ENCODE peak calls at places on chromosomes 3 and 15, in eight cellular contexts. K is NCI-H1092 treated with DMSO at 0.1 percent for 48 hours; Y is activated naive CD8-positive, alpha-beta T cell treated with anti-CD3 and anti-CD28 coated beads for 36 hours; G is activated T-helper 1 cell treated with Interleukin-2 at 50 U/mL for 16 hours; N is CD8-positive, alpha-beta T cell; A is CD4-positive, alpha-beta T cell; B is stimulated activated naive B cell treated with anti-CD40 and anti-IgM and Interleukin-4, amounts not matched to agents 10 μg/mL and 1 μg/mL and 100 μg/mL, for 72 hours; S is fibroblast of lung. W is an unnamed sample.

GRCh38 chr15:49137861-49138260 is 17.5 kb downstream of the COPS2 start:
- DNase-seq in Y (no peak), A (no peak), N (no peak), K (no peak), S (no peak), B (no peak), G (no peak), W (peak)

GRCh38 chr3:5344707-5345106 is 157.2 kb downstream of the EDEM1 start:
- DNase-seq in B (no peak), N (no peak), G (no peak), Y (no peak), K (no peak), S (no peak), A (no peak), W (no peak)

GRCh38 chr15:95919460-95919859 is 411.0 kb upstream of the NR2F2 start:
- DNase-seq in N (no peak), K (no peak), Y (no peak), G (no peak), S (peak), A (no peak), B (no peak), W (no peak)

GRCh38 chr3:4985330-4986174 is 6.3 kb downstream of the BHLHE40 start:
- DNase-seq in Y (no peak), G (no peak), B (no peak), S (no peak), A (no peak), K (peak), N (no peak), W (peak)

GRCh38 chr15:100259266-100259665 is 82.5 kb downstream of the ADAMTS17 start:
- DNase-seq in N (no peak), S (no peak), Y (no peak), A (no peak), G (no peak), B (no peak), K (no peak), W (no peak)

GRCh38 chr3:184914628-184915027 is 102.7 kb downstream of the VPS8 start:
- DNase-seq in G (no peak), N (no peak), A (no peak), Y (no peak), S (no peak), B (no peak), K (no peak), W (peak)

GRCh38 chr3:129240436-129240835 is 9.0 kb upstream of the COPG1 start:
- DNase-seq in A (no peak), N (no peak), G (no peak), Y (no peak), B (no peak), S (no peak), K (no peak), W (peak)

GRCh38 chr15:39269821-39270220 is 311.1 kb upstream of the THBS1 start:
- DNase-seq in G (no peak), Y (no peak), B (no peak), K (no peak), S (no peak), N (no peak), A (no peak), W (no peak)

GRCh38 chr3:185424435-185424834 is 61.5 kb downstream of the MAP3K13 start:
- DNase-seq in A (no peak), Y (no peak), S (no peak), G (no peak), K (no peak), B (no peak), N (no peak), W (no peak)

GRCh38 chr15:58043192-58043903 is 22.2 kb downstream of the ALDH1A2 start:
- DNase-seq in Y (peak), N (peak), G (no peak), B (no peak), S (peak), K (no peak), A (peak), W (peak)

GRCh38 chr15:69609176-69609575 is 156.6 kb downstream of the RPLP1 start:
- DNase-seq in A (no peak), S (peak), G (no peak), K (no peak), Y (no peak), N (no peak), B (no peak), W (peak)

GRCh38 chr3:33187368-33187634 is 31.3 kb downstream of the SUSD5 start:
- DNase-seq in B (no peak), N (no peak), A (no peak), Y (no peak), S (no peak), G (no peak), K (no peak), W (peak)

GRCh38 chr3:51706788-51707731 is at the start of gene GRM2:
- DNase-seq in S (peak), B (no peak), K (peak), N (no peak), Y (peak), A (no peak), G (no peak), W (peak)

W was measured in ELR.